ENCODE peak calls at places on chromosomes 13 and 19, in six cellular contexts. N, T, B, X, R and L are unnamed samples.

GRCh38 chr19:5539431-5539833 is 28.3 kb downstream of the TINCR start:
- DNase-seq in N (no peak), B (peak), X (no peak), R (no peak), T (peak), L (peak)

GRCh38 chr13:51666316-51666715 is 82.1 kb downstream of the WDFY2 start:
- DNase-seq in N (no peak), R (no peak), T (no peak), X (no peak), B (no peak), L (no peak)

GRCh38 chr13:32225494-32225931 is 89.7 kb downstream of the ZAR1L start:
- DNase-seq in X (no peak), R (no peak), N (no peak), B (no peak), T (no peak), L (no peak)

GRCh38 chr13:97226788-97227627 is 4.9 kb downstream of the MBNL2 start:
- DNase-seq in X (peak), R (peak), B (peak), N (peak), T (no peak), L (no peak)

GRCh38 chr19:18399008-18399407 is 1.6 kb upstream of the LRRC25 start:
- DNase-seq in B (no peak), X (no peak), T (no peak), R (no peak), N (no peak), L (no peak)

GRCh38 chr19:38142176-38143035 is 81.6 kb downstream of the DPF1 start:
- DNase-seq in T (peak), R (no peak), B (peak), N (no peak), X (no peak), L (peak)

GRCh38 chr19:18532208-18532890 is 10.5 kb upstream of the ELL start:
- DNase-seq in X (no peak), B (no peak), R (no peak), N (no peak), T (no peak), L (no peak)

GRCh38 chr13:108121406-108121805 is 93.9 kb downstream of the LIG4 start:
- DNase-seq in T (no peak), X (no peak), N (no peak), B (peak), R (no peak), L (no peak)

GRCh38 chr19:17205237-17206140 is 9.7 kb upstream of the USE1 start:
- DNase-seq in B (peak), T (no peak), R (peak), N (peak), X (peak), L (peak)

GRCh38 chr13:35614666-35615065 is 138.2 kb upstream of the MAB21L1 start:
- DNase-seq in B (no peak), R (no peak), T (no peak), X (no peak), N (no peak), L (no peak)

GRCh38 chr19:49809155-49809986 is 3.7 kb downstream of the FUZ start:
- DNase-seq in N (peak), B (peak), X (peak), T (peak), R (peak), L (peak)

GRCh38 chr19:52444506-52444905 is 8.8 kb upstream of the ZNF578 start:
- DNase-seq in T (no peak), N (no peak), X (no peak), R (no peak), B (no peak), L (no peak)

GRCh38 chr19:9958451-9958850 is 22.1 kb upstream of the OLFM2 start:
- DNase-seq in T (no peak), B (peak), N (no peak), R (no peak), X (no peak), L (no peak)

GRCh38 chr13:34357435-34358232 is 539.7 kb downstream of the RFC3 start:
- DNase-seq in X (no peak), R (no peak), N (no peak), B (peak), T (no peak), L (no peak)

GRCh38 chr13:43305416-43305815 is 282.0 kb downstream of the DNAJC15 start:
- DNase-seq in B (no peak), T (no peak), R (no peak), X (no peak), N (no peak), L (no peak)

GRCh38 chr19:2345794-2346663 is 14.0 kb upstream of the TMPRSS9 start:
- DNase-seq in X (no peak), B (no peak), T (no peak), N (no peak), R (no peak), L (no peak)

GRCh38 chr13:109764474-109765292 is 21.7 kb downstream of the IRS2 start:
- DNase-seq in T (peak), N (no peak), B (peak), X (no peak), R (no peak), L (peak)

GRCh38 chr19:38385804-38386257 is 2.0 kb downstream of the GGN start:
- DNase-seq in T (no peak), N (no peak), R (no peak), B (no peak), X (no peak), L (no peak)

GRCh38 chr19:34991542-34992333 is 8.4 kb upstream of the GRAMD1A start:
- DNase-seq in B (no peak), T (no peak), X (no peak), R (no peak), N (no peak), L (no peak)

GRCh38 chr19:16433986-16434385 is 37.8 kb downstream of the EPS15L1 start:
- DNase-seq in N (no peak), R (no peak), B (no peak), X (no peak), T (no peak), L (no peak)

GRCh38 chr19:23273022-23273593 is 22.9 kb upstream of the ZNF724 start:
- DNase-seq in R (no peak), N (no peak), X (peak), B (no peak), T (no peak), L (no peak)

GRCh38 chr19:51784922-51785690 is 9.9 kb upstream of the FPR3 start:
- DNase-seq in X (no peak), R (no peak), T (peak), B (peak), N (peak), L (peak)

GRCh38 chr19:8468124-8468523 is 23.3 kb downstream of the HNRNPM start:
- DNase-seq in X (no peak), T (no peak), N (no peak), B (no peak), R (no peak), L (no peak)

GRCh38 chr13:45178349-45179142 is 22.3 kb downstream of the KCTD4 start:
- DNase-seq in B (no peak), X (no peak), R (no peak), T (no peak), N (no peak), L (no peak)